ENCODE peak calls at places on chromosome 7, in nine cellular contexts. One of them, this sample, is unnamed.
A peak's percentile ranks its signal among the peaks of the same experiment; 100 is the strongest.

GRCh38 chr7:114008696-114009095 is 89.9 kb upstream of the PPP1R3A start:
- DNase-seq in NCI-H774: peak; percentile 26
- DNase-seq in naive thymus-derived CD8-positive, alpha-beta T cell: no peak
- DNase-seq in A172: no peak
- DNase-seq in HCT116: no peak
- DNase-seq in epithelial cell of esophagus: peak; percentile 8
- DNase-seq in endodermal cell: no peak
- DNase-seq in NT2/D1: no peak
- DNase-seq in HS-5: no peak
- DNase-seq in this sample: no peak

GRCh38 chr7:118372530-118372929 is 148.0 kb downstream of the ANKRD7 start:
- DNase-seq in NCI-H774: no peak
- DNase-seq in naive thymus-derived CD8-positive, alpha-beta T cell: no peak
- DNase-seq in A172: peak; percentile 76
- DNase-seq in HCT116: no peak
- DNase-seq in epithelial cell of esophagus: peak; percentile 53
- DNase-seq in endodermal cell: no peak
- DNase-seq in NT2/D1: no peak
- DNase-seq in HS-5: peak; percentile 1
- DNase-seq in this sample: no peak

GRCh38 chr7:137579913-137580640 is 236.5 kb upstream of the PTN start:
- DNase-seq in NCI-H774: no peak
- DNase-seq in naive thymus-derived CD8-positive, alpha-beta T cell: no peak
- DNase-seq in A172: peak; percentile 80
- DNase-seq in HCT116: no peak
- DNase-seq in epithelial cell of esophagus: peak; percentile 76
- DNase-seq in endodermal cell: no peak
- DNase-seq in NT2/D1: no peak
- DNase-seq in HS-5: peak; percentile 43
- DNase-seq in this sample: peak; percentile 73

GRCh38 chr7:21911341-21911875 is 34.3 kb downstream of the CDCA7L start:
- DNase-seq in NCI-H774: no peak
- DNase-seq in naive thymus-derived CD8-positive, alpha-beta T cell: no peak
- DNase-seq in A172: peak; percentile 50
- DNase-seq in HCT116: no peak
- DNase-seq in epithelial cell of esophagus: no peak
- DNase-seq in endodermal cell: no peak
- DNase-seq in NT2/D1: no peak
- DNase-seq in HS-5: peak; percentile 93
- DNase-seq in this sample: no peak

GRCh38 chr7:93171606-93172226 is 23.5 kb upstream of the SAMD9L start:
- DNase-seq in NCI-H774: no peak
- DNase-seq in naive thymus-derived CD8-positive, alpha-beta T cell: no peak
- DNase-seq in A172: peak; percentile 36
- DNase-seq in HCT116: no peak
- DNase-seq in epithelial cell of esophagus: peak; percentile 38
- DNase-seq in endodermal cell: no peak
- DNase-seq in NT2/D1: no peak
- DNase-seq in HS-5: no peak
- DNase-seq in this sample: no peak

GRCh38 chr7:79284226-79284625 is 169.2 kb downstream of the MAGI2 start:
- DNase-seq in NCI-H774: no peak
- DNase-seq in naive thymus-derived CD8-positive, alpha-beta T cell: no peak
- DNase-seq in A172: no peak
- DNase-seq in HCT116: no peak
- DNase-seq in epithelial cell of esophagus: no peak
- DNase-seq in endodermal cell: no peak
- DNase-seq in NT2/D1: no peak
- DNase-seq in HS-5: no peak
- DNase-seq in this sample: no peak

GRCh38 chr7:157903296-157903695 is 566.5 kb downstream of the DNAJB6 start:
- DNase-seq in NCI-H774: no peak
- DNase-seq in naive thymus-derived CD8-positive, alpha-beta T cell: no peak
- DNase-seq in A172: no peak
- DNase-seq in HCT116: no peak
- DNase-seq in epithelial cell of esophagus: no peak
- DNase-seq in endodermal cell: no peak
- DNase-seq in NT2/D1: no peak
- DNase-seq in HS-5: no peak
- DNase-seq in this sample: no peak

GRCh38 chr7:92520024-92520423 is 8.3 kb downstream of the PEX1 start:
- DNase-seq in NCI-H774: no peak
- DNase-seq in naive thymus-derived CD8-positive, alpha-beta T cell: no peak
- DNase-seq in A172: no peak
- DNase-seq in HCT116: no peak
- DNase-seq in epithelial cell of esophagus: no peak
- DNase-seq in endodermal cell: no peak
- DNase-seq in NT2/D1: no peak
- DNase-seq in HS-5: no peak
- DNase-seq in this sample: no peak

GRCh38 chr7:19982841-19983835 is 209.7 kb upstream of the TMEM196 start:
- DNase-seq in NCI-H774: no peak
- DNase-seq in naive thymus-derived CD8-positive, alpha-beta T cell: no peak
- DNase-seq in A172: peak; percentile 69
- DNase-seq in HCT116: peak; percentile 35
- DNase-seq in epithelial cell of esophagus: peak; percentile 65
- DNase-seq in endodermal cell: peak; percentile 85
- DNase-seq in NT2/D1: peak; percentile 54
- DNase-seq in HS-5: peak; percentile 31
- DNase-seq in this sample: peak; percentile 87

GRCh38 chr7:96827701-96828100 is 118.1 kb upstream of the SEM1 start:
- DNase-seq in NCI-H774: no peak
- DNase-seq in naive thymus-derived CD8-positive, alpha-beta T cell: no peak
- DNase-seq in A172: no peak
- DNase-seq in HCT116: no peak
- DNase-seq in epithelial cell of esophagus: no peak
- DNase-seq in endodermal cell: peak; percentile 79
- DNase-seq in NT2/D1: peak; percentile 1
- DNase-seq in HS-5: no peak
- DNase-seq in this sample: no peak

GRCh38 chr7:124364283-124364682 is 331.4 kb upstream of the TMEM229A start:
- DNase-seq in NCI-H774: no peak
- DNase-seq in naive thymus-derived CD8-positive, alpha-beta T cell: no peak
- DNase-seq in A172: no peak
- DNase-seq in HCT116: no peak
- DNase-seq in epithelial cell of esophagus: no peak
- DNase-seq in endodermal cell: no peak
- DNase-seq in NT2/D1: no peak
- DNase-seq in HS-5: no peak
- DNase-seq in this sample: no peak

GRCh38 chr7:99325597-99326407 is at the start of gene ARPC1A:
- DNase-seq in NCI-H774: peak; percentile 91
- DNase-seq in naive thymus-derived CD8-positive, alpha-beta T cell: peak; percentile 92
- DNase-seq in A172: peak; percentile 88
- DNase-seq in HCT116: peak; percentile 80
- DNase-seq in epithelial cell of esophagus: peak; percentile 93
- DNase-seq in endodermal cell: peak; percentile 97
- DNase-seq in NT2/D1: peak; percentile 89
- DNase-seq in HS-5: peak; percentile 48
- DNase-seq in this sample: peak; percentile 83

GRCh38 chr7:123675092-123675473 is 19.4 kb downstream of the LMOD2 start:
- DNase-seq in NCI-H774: no peak
- DNase-seq in naive thymus-derived CD8-positive, alpha-beta T cell: no peak
- DNase-seq in A172: no peak
- DNase-seq in HCT116: no peak
- DNase-seq in epithelial cell of esophagus: peak; percentile 75
- DNase-seq in endodermal cell: no peak
- DNase-seq in NT2/D1: no peak
- DNase-seq in HS-5: peak; percentile 49
- DNase-seq in this sample: no peak

GRCh38 chr7:35991511-35992232 is 161.4 kb upstream of the EEPD1 start:
- DNase-seq in NCI-H774: no peak
- DNase-seq in naive thymus-derived CD8-positive, alpha-beta T cell: no peak
- DNase-seq in A172: no peak
- DNase-seq in HCT116: no peak
- DNase-seq in epithelial cell of esophagus: peak; percentile 19
- DNase-seq in endodermal cell: peak; percentile 45
- DNase-seq in NT2/D1: no peak
- DNase-seq in HS-5: no peak
- DNase-seq in this sample: peak; percentile 45

GRCh38 chr7:30761214-30762156 is 9.6 kb downstream of the INMT start:
- DNase-seq in NCI-H774: no peak
- DNase-seq in naive thymus-derived CD8-positive, alpha-beta T cell: no peak
- DNase-seq in A172: no peak
- DNase-seq in HCT116: no peak
- DNase-seq in epithelial cell of esophagus: no peak
- DNase-seq in endodermal cell: no peak
- DNase-seq in NT2/D1: no peak
- DNase-seq in HS-5: no peak
- DNase-seq in this sample: no peak

GRCh38 chr7:144820557-144820956 is 15.3 kb downstream of the TPK1 start:
- DNase-seq in NCI-H774: no peak
- DNase-seq in naive thymus-derived CD8-positive, alpha-beta T cell: no peak
- DNase-seq in A172: no peak
- DNase-seq in HCT116: no peak
- DNase-seq in epithelial cell of esophagus: no peak
- DNase-seq in endodermal cell: no peak
- DNase-seq in NT2/D1: no peak
- DNase-seq in HS-5: no peak
- DNase-seq in this sample: no peak

GRCh38 chr7:142855756-142856564 is 1.1 kb downstream of the EPHB6 start:
- DNase-seq in NCI-H774: no peak
- DNase-seq in naive thymus-derived CD8-positive, alpha-beta T cell: no peak
- DNase-seq in A172: no peak
- DNase-seq in HCT116: no peak
- DNase-seq in epithelial cell of esophagus: peak; percentile 22
- DNase-seq in endodermal cell: peak; percentile 66
- DNase-seq in NT2/D1: no peak
- DNase-seq in HS-5: no peak
- DNase-seq in this sample: no peak

GRCh38 chr7:133945497-133945896 is 181.6 kb upstream of the LRGUK start:
- DNase-seq in NCI-H774: no peak
- DNase-seq in naive thymus-derived CD8-positive, alpha-beta T cell: no peak
- DNase-seq in A172: no peak
- DNase-seq in HCT116: no peak
- DNase-seq in epithelial cell of esophagus: no peak
- DNase-seq in endodermal cell: no peak
- DNase-seq in NT2/D1: no peak
- DNase-seq in HS-5: no peak
- DNase-seq in this sample: peak; percentile 12

GRCh38 chr7:74542558-74543117 is 88.9 kb downstream of the GTF2IRD1 start:
- DNase-seq in NCI-H774: peak; percentile 46
- DNase-seq in naive thymus-derived CD8-positive, alpha-beta T cell: no peak
- DNase-seq in A172: no peak
- DNase-seq in HCT116: no peak
- DNase-seq in epithelial cell of esophagus: peak; percentile 92
- DNase-seq in endodermal cell: no peak
- DNase-seq in NT2/D1: no peak
- DNase-seq in HS-5: no peak
- DNase-seq in this sample: no peak

GRCh38 chr7:146366938-146367337 is 250.3 kb downstream of the CNTNAP2 start:
- DNase-seq in NCI-H774: no peak
- DNase-seq in naive thymus-derived CD8-positive, alpha-beta T cell: no peak
- DNase-seq in A172: peak; percentile 72
- DNase-seq in HCT116: no peak
- DNase-seq in epithelial cell of esophagus: peak; percentile 62
- DNase-seq in endodermal cell: no peak
- DNase-seq in NT2/D1: no peak
- DNase-seq in HS-5: no peak
- DNase-seq in this sample: peak; percentile 39

GRCh38 chr7:26451997-26452396 is 160.3 kb downstream of the SNX10 start:
- DNase-seq in NCI-H774: no peak
- DNase-seq in naive thymus-derived CD8-positive, alpha-beta T cell: no peak
- DNase-seq in A172: no peak
- DNase-seq in HCT116: no peak
- DNase-seq in epithelial cell of esophagus: no peak
- DNase-seq in endodermal cell: peak; percentile 80
- DNase-seq in NT2/D1: peak; percentile 32
- DNase-seq in HS-5: no peak
- DNase-seq in this sample: no peak

GRCh38 chr7:82810558-82811259 is 352.0 kb downstream of the PCLO start:
- DNase-seq in NCI-H774: peak; percentile 47
- DNase-seq in naive thymus-derived CD8-positive, alpha-beta T cell: no peak
- DNase-seq in A172: peak; percentile 73
- DNase-seq in HCT116: peak; percentile 45
- DNase-seq in epithelial cell of esophagus: peak; percentile 62
- DNase-seq in endodermal cell: no peak
- DNase-seq in NT2/D1: peak; percentile 27
- DNase-seq in HS-5: peak; percentile 50
- DNase-seq in this sample: peak; percentile 60

GRCh38 chr7:36210542-36210941 is 57.5 kb downstream of the EEPD1 start:
- DNase-seq in NCI-H774: no peak
- DNase-seq in naive thymus-derived CD8-positive, alpha-beta T cell: no peak
- DNase-seq in A172: no peak
- DNase-seq in HCT116: no peak
- DNase-seq in epithelial cell of esophagus: no peak
- DNase-seq in endodermal cell: peak; percentile 60
- DNase-seq in NT2/D1: no peak
- DNase-seq in HS-5: no peak
- DNase-seq in this sample: no peak

GRCh38 chr7:80294321-80294720 is 159.7 kb downstream of the GNAI1 start:
- DNase-seq in NCI-H774: no peak
- DNase-seq in naive thymus-derived CD8-positive, alpha-beta T cell: no peak
- DNase-seq in A172: peak; percentile 21
- DNase-seq in HCT116: no peak
- DNase-seq in epithelial cell of esophagus: no peak
- DNase-seq in endodermal cell: no peak
- DNase-seq in NT2/D1: no peak
- DNase-seq in HS-5: no peak
- DNase-seq in this sample: peak; percentile 38

GRCh38 chr7:46178685-46179084 is 257.6 kb upstream of the IGFBP3 start:
- DNase-seq in NCI-H774: peak; percentile 56
- DNase-seq in naive thymus-derived CD8-positive, alpha-beta T cell: no peak
- DNase-seq in A172: peak; percentile 31
- DNase-seq in HCT116: no peak
- DNase-seq in epithelial cell of esophagus: peak; percentile 71
- DNase-seq in endodermal cell: no peak
- DNase-seq in NT2/D1: no peak
- DNase-seq in HS-5: peak; percentile 51
- DNase-seq in this sample: peak; percentile 30